ENCODE peak calls at places on chromosomes 6 and 20, in four cellular contexts. L is heart right ventricle, D is mammary epithelial cell, Z is fibroblast of mammary gland. T is an unnamed sample.

GRCh38 chr20:49635171-49635570 is 67.2 kb upstream of the PTGIS start:
- DNase-seq in L (peak), D (no peak), Z (no peak), T (no peak)

GRCh38 chr20:10699941-10700340 is 26.1 kb upstream of the JAG1 start:
- DNase-seq in L (no peak), D (no peak), Z (no peak), T (no peak)

GRCh38 chr6:75530696-75531095 is 37.1 kb upstream of the FILIP1 start:
- DNase-seq in L (no peak), D (no peak), Z (peak), T (peak)

GRCh38 chr6:106444777-106445507 is 84.4 kb downstream of the CRYBG1 start:
- DNase-seq in L (peak), D (peak), Z (peak), T (peak)

GRCh38 chr6:145866449-145867401 is 52.1 kb upstream of the FBXO30 start:
- DNase-seq in L (no peak), D (no peak), Z (no peak), T (no peak)

GRCh38 chr6:39281312-39281980 is 32.8 kb downstream of the KCNK17 start:
- DNase-seq in L (no peak), D (no peak), Z (no peak), T (no peak)

GRCh38 chr6:80348263-80348662 is 241.8 kb downstream of the BCKDHB start:
- DNase-seq in L (peak), D (peak), Z (peak), T (no peak)

GRCh38 chr20:20005381-20005780 is 11.8 kb upstream of the NAA20 start:
- DNase-seq in L (no peak), D (no peak), Z (no peak), T (no peak)

GRCh38 chr6:39812853-39813533 is 20.8 kb downstream of the DAAM2 start:
- DNase-seq in L (no peak), D (no peak), Z (peak), T (peak)

GRCh38 chr6:51213806-51214205 is 395.1 kb downstream of the TFAP2B start:
- DNase-seq in L (no peak), D (no peak), Z (no peak), T (no peak)

GRCh38 chr6:121666809-121667208 is 231.4 kb downstream of the GJA1 start:
- DNase-seq in L (peak), D (peak), Z (peak), T (peak)

GRCh38 chr6:135144678-135145508 is 36.2 kb upstream of the MYB start:
- DNase-seq in L (no peak), D (peak), Z (peak), T (peak)

GRCh38 chr6:105001906-105002305 is 45.0 kb downstream of the LIN28B start:
- DNase-seq in L (no peak), D (no peak), Z (no peak), T (no peak)

GRCh38 chr6:16333580-16333979 is 95.2 kb downstream of the GMPR start:
- DNase-seq in L (no peak), D (peak), Z (peak), T (peak)

GRCh38 chr20:34179636-34180360 is 61.4 kb upstream of the ASIP start:
- DNase-seq in L (no peak), D (no peak), Z (no peak), T (no peak)

GRCh38 chr6:144435602-144436426 is 150.7 kb downstream of the UTRN start:
- DNase-seq in L (no peak), D (no peak), Z (no peak), T (no peak)

GRCh38 chr20:38831995-38832620 is 26.6 kb downstream of the PPP1R16B start:
- DNase-seq in L (no peak), D (no peak), Z (no peak), T (no peak)

GRCh38 chr6:28597217-28597835 is 71.6 kb downstream of the GPX5 start:
- DNase-seq in L (no peak), D (peak), Z (peak), T (peak)

GRCh38 chr6:81944661-81945060 is 192.2 kb upstream of the TENT5A start:
- DNase-seq in L (no peak), D (no peak), Z (no peak), T (no peak)

GRCh38 chr20:62716198-62716940 is 7.7 kb downstream of the NTSR1 start:
- DNase-seq in L (no peak), D (no peak), Z (peak), T (peak)

GRCh38 chr6:7073810-7074525 is 33.8 kb upstream of the RREB1 start:
- DNase-seq in L (peak), D (no peak), Z (no peak), T (no peak)

GRCh38 chr6:17584241-17584803 is 15.8 kb upstream of the FAM8A1 start:
- DNase-seq in L (peak), D (peak), Z (peak), T (peak)

GRCh38 chr6:24359640-24360454 is 2.0 kb upstream of the DCDC2 start:
- DNase-seq in L (peak), D (peak), Z (peak), T (peak)

DNA sequence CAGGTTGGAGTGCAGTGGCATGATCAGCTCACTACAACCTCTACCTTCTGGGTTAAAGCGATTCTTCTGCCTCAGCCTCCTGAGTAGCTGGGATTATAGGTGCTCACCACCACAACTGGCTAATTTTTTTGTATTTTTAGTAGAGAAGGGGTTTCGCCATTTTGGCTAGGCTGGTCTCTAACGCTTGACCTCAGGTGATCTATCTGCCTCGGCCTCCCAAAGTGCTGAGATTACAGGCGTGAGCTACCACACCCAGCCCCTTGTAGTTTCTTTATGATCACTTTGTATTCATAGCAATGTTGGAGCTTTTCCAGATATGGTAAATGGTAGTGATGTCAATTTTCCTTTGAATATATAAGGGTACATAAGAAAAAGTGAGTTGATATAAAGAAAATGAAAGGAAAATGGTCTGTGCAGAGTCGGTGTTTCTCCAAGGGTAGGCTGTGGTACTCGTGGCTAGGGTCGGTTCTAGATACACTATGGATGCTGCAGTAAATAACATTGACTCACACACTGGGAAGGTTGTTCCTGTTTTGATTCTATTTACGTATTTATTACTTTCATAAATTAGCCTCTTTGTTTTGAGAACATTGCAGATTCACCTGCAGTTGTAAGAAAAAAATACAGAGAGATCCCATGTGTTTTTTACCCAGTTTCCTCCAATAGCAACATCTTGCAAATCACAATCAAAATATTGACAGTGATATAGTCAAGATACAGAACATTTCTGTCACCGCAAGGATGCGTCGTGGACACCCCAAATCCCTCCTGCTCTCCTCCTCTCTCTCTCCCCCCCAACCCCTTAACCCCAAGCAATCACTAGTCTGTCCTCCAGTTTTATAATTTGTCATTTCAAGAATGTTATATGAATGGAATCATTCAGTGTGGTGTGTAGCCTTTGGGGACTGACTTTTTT is 2.4 kb downstream of the ZNF831 start:
- DNase-seq in L (no peak), D (no peak), Z (no peak), T (no peak)
- H3K4me3 ChIP-seq in L (no peak), D (no peak), Z (no peak), T (no peak)

GRCh38 chr6:134081506-134081905 is 29.1 kb upstream of the SLC2A12 start:
- DNase-seq in L (no peak), D (no peak), Z (no peak), T (no peak)

GRCh38 chr6:134079406-134079921 is 27.0 kb upstream of the SLC2A12 start:
- DNase-seq in L (no peak), D (no peak), Z (no peak), T (no peak)

GRCh38 chr6:134077301-134077700 is 24.9 kb upstream of the SLC2A12 start:
- DNase-seq in L (no peak), D (no peak), Z (no peak), T (peak)

GRCh38 chr6:134080171-134080795 is 27.9 kb upstream of the SLC2A12 start:
- DNase-seq in L (no peak), D (peak), Z (no peak), T (no peak)

GRCh38 chr6:134078166-134078565 is 25.7 kb upstream of the SLC2A12 start:
- DNase-seq in L (no peak), D (no peak), Z (no peak), T (no peak)
- TF ChIP-seq CTCF in L (no peak), D (no peak), Z (no peak), T (no peak)

GRCh38 chr6:29631209-29631810 is 1.7 kb downstream of the GABBR1 start:
- DNase-seq in L (no peak), D (no peak), Z (no peak), T (peak)
- H3K4me3 ChIP-seq in L (no peak), D (peak), Z (peak), T (peak)

DNA sequence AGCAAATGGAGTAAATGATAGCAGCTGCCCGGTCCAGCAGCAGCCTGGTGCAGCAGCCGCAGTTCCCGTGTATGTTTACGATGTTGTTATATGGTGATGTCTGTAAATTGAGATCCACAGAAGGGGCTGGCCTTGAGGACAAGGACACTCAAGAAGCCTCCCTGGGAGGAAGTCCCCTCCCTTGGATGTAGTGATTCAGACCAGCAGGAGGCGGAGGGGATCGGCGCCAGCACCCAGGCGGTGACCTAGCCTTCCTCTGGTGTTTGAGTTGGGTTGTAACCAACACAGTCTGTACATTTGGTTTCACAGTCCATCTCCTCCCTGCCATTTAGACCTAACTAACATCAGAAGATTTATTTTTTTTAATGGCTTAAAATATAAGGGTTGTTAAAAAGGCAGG is 187.8 kb downstream of the SYNDIG1 start:
- DNase-seq in L (no peak), D (no peak), Z (peak), T (peak)
- TF ChIP-seq CTCF in L (no peak), D (no peak), Z (peak), T (peak)

DNA sequence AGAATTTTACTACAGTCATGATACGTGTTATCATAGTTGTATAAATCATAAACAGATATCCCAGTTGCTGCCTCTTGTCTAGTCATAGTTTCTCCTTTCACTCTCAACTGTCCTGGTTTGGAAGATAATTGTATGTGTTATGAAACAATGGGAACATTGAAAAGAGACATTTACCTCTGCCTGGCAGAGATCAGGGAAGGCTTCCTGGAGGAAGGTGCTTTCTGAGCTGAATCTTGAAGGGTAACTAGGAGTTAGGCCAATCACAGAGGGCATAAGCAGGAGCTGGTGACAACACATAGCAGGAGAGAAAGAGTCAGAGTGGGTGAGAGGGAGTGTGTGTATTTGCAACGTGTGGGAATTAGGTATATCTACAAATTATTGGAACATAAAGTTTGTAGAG is 5.4 kb downstream of the ASXL1 start:
- DNase-seq in L (no peak), D (no peak), Z (no peak), T (no peak)
- H3K4me3 ChIP-seq in L (no peak), D (no peak), Z (no peak), T (no peak)

GRCh38 chr6:125953502-125953875 is 3.1 kb upstream of the HINT3 start:
- DNase-seq in L (no peak), D (peak), Z (no peak), T (no peak)
- TF ChIP-seq CTCF in L (no peak), D (peak), Z (peak), T (peak)

GRCh38 chr6:45326698-45327417 is 1.3 kb upstream of the RUNX2 start:
- DNase-seq in L (no peak), D (no peak), Z (no peak), T (no peak)

GRCh38 chr6:45323656-45324224 is 4.4 kb upstream of the RUNX2 start:
- DNase-seq in L (no peak), D (no peak), Z (no peak), T (no peak)

GRCh38 chr6:45327956-45328522 is at the start of gene RUNX2:
- DNase-seq in L (no peak), D (peak), Z (peak), T (peak)

GRCh38 chr6:45328523-45328922 is 393 bp downstream of the RUNX2 start:
- DNase-seq in L (no peak), D (no peak), Z (no peak), T (no peak)
- H3K4me3 ChIP-seq in L (peak), D (no peak), Z (peak), T (no peak)